ENCODE peak calls at places on chromosomes 11 and 22, in four cellular contexts. N is dorsolateral prefrontal cortex, E is retinal pigment epithelial cell, R is A549. I is an unnamed sample.

GRCh38 chr22:30605449-30606110 is 1.4 kb upstream of the TCN2 start:
- DNase-seq in N (no peak), R (peak; percentile 69), E (no peak), I (no peak)

GRCh38 chr11:118883368-118884071 is at the start of gene CXCR5:
- DNase-seq in R (no peak), E (no peak), N (peak; percentile 28), I (no peak)

GRCh38 chr22:19097518-19097917 is 24.7 kb downstream of the DGCR2 start:
- DNase-seq in R (no peak), E (no peak), N (peak; percentile 80), I (no peak)

GRCh38 chr22:21936151-21936778 is 16.4 kb downstream of the PPM1F start:
- DNase-seq in R (no peak), N (no peak), E (no peak), I (no peak)

GRCh38 chr22:39254789-39255298 is 10.1 kb upstream of the PDGFB start:
- DNase-seq in N (no peak), R (peak; percentile 48), E (no peak), I (no peak)

GRCh38 chr22:44451016-44451415 is 47.0 kb downstream of the RTL6 start:
- DNase-seq in R (no peak), E (no peak), N (no peak), I (no peak)

GRCh38 chr11:14449302-14449714 is 50.3 kb downstream of the COPB1 start:
- DNase-seq in N (no peak), E (no peak), R (peak; percentile 47), I (no peak)

GRCh38 chr11:117841582-117842031 is 17.1 kb upstream of the FXYD2 start:
- DNase-seq in N (no peak), E (no peak), R (no peak), I (no peak)

GRCh38 chr11:5631426-5631825 is 6.6 kb downstream of the TRIM34 start:
- DNase-seq in N (no peak), R (no peak), E (no peak), I (no peak)

GRCh38 chr22:33082221-33082620 is 24.0 kb upstream of the SYN3 start:
- DNase-seq in R (no peak), E (no peak), N (no peak), I (no peak)

GRCh38 chr11:76083563-76084451 is 122.5 kb downstream of the WNT11 start:
- DNase-seq in E (peak; percentile 91), R (no peak), N (no peak), I (peak; percentile 12)

GRCh38 chr22:41910050-41910598 is 4.8 kb downstream of the SHISA8 start:
- DNase-seq in N (no peak), R (no peak), E (no peak), I (no peak)
- H3K4me3 ChIP-seq in N (peak overlapping the region; percentile 34), R (no peak overlapping the region), E (peak overlapping the region; percentile 22), I (no peak overlapping the region)

GRCh38 chr11:78838417-78838816 is 263.8 kb upstream of the NARS2 start:
- DNase-seq in R (no peak), N (no peak), E (no peak), I (no peak)
- TF ChIP-seq CTCF in R (no peak), N (no peak), E (no peak), I (peak; percentile 28)

GRCh38 chr11:133787379-133788103 is 57.8 kb downstream of the SPATA19 start:
- DNase-seq in N (no peak), E (no peak), R (no peak), I (no peak)
- H3K4me3 ChIP-seq in N (no peak overlapping the region), E (no peak overlapping the region), R (no peak overlapping the region), I (no peak overlapping the region)

GRCh38 chr11:134939905-134940304 is 527.9 kb upstream of the B3GAT1 start:
- DNase-seq in N (no peak), E (no peak), R (no peak), I (no peak)
- TF ChIP-seq CTCF in N (peak; percentile 30), E (peak; percentile 7), R (no peak), I (no peak)

DNA sequence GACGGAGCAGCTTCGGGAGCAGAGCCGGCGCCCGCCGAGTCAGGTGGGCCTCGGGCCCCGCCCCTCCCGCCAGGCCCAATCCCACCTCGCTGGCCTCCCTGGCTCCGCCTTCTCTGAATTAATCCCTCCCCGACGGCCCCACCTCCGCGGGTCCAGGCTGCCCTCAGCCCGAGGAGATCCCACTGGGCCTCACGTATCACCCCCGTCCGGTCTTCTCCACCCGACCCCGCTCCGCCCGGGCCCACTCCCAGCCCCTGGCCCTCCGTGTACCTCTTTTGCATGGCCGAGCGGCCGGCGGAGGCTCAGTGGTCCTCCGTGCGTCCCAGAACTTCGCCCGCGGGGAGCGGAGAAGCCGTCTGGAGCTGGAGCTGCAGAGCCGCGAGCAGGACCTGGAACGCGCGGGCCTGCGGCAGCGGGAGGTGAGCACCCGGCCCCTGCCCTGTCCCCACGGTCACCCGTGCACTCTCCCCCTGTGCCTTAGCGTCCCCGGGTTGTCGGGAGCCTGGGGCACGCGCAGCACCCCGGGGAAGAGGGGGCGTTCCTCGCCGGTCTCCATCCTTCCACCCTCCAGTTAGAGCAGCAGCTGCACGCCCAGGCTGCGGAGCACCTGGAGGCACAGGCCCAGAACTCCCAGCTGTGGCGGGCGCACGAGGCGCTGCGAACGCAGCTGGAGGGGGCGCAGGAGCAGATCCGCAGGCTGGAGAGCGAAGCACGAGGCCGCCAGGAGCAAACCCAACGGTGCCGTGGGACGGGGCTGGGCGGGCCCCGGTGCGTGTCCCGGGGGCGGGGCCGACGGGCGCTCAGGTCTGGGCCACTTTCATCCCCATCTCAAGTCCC is 2.2 kb upstream of the CD151 start:
- DNase-seq in R (no peak), E (peak; percentile 43), N (peak; percentile 74), I (no peak)
- H3K4me3 ChIP-seq in R (peak overlapping the region; percentile 86), E (peak overlapping the region; percentile 42), N (no peak overlapping the region), I (peak overlapping the region; percentile 45)

GRCh38 chr11:133338588-133338987 is 193.7 kb downstream of the OPCML start:
- DNase-seq in R (no peak), N (no peak), E (no peak), I (no peak)
- TF ChIP-seq CTCF in R (no peak), N (no peak), E (no peak), I (no peak)

GRCh38 chr11:61042961-61043540 is 59.2 kb upstream of the CD5 start:
- DNase-seq in R (no peak), E (no peak), N (no peak), I (no peak)

GRCh38 chr11:61037694-61038093 is 64.6 kb upstream of the CD5 start:
- DNase-seq in E (peak; percentile 14), N (peak; percentile 45), R (no peak), I (no peak)

GRCh38 chr11:61045271-61045670 is 57.0 kb upstream of the CD5 start:
- DNase-seq in R (no peak), N (no peak), E (no peak), I (no peak)

GRCh38 chr11:61042537-61042936 is 59.8 kb upstream of the CD5 start:
- DNase-seq in N (no peak), R (no peak), E (no peak), I (no peak)

DNA sequence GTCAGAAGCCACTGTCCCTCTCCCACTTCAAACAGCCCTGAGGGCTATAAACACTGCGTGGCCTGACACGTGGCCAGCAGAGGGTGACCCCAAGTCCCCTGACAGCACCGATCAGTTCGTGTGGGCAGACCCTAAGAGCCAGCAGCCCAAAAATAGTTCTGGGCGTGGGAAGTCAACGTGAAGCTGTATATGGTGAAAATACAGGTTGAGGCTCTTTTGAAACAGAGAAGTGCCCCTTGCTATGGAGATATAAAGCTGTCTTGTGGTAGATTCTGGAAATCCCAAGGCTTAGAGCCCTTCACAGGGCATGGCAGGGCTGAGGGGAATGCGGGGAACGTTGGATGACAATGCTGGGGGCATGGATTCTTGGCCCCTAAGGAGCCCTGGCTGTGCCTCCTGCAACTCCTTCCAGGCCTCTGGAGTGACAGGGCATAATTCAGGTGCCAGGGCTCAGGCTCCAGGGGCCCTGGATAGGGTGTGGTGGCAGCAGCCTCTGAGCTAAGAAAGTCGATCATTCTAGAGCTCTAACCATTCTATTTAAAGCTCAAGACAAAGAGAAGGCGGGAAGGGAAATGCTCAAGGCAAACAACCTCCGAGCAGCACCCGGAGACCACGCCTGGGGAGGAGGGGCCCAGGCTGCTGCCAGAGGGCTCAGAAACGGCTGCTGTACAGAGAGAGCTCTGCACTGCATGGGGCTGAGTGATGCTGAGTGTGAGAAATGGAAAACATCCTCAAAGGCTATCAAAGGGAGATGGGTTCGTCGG is 60.4 kb upstream of the CD5 start:
- DNase-seq in N (no peak), R (peak; percentile 10), E (peak; percentile 6), I (no peak)
- H3K4me3 ChIP-seq in N (no peak overlapping the region), R (no peak overlapping the region), E (no peak overlapping the region), I (no peak overlapping the region)